ENCODE peak calls at places on chromosomes 11 and 22, in seven cellular contexts. One of them, this sample, is unnamed.

GRCh38 chr11:17563248-17563647 is 16.2 kb downstream of the OTOG start:
- DNase-seq in sigmoid colon: peak
- DNase-seq in tibial nerve: no peak
- DNase-seq in A549: no peak
- DNase-seq in H54: no peak
- DNase-seq in transverse colon: no peak
- DNase-seq in ovary: no peak
- DNase-seq in this sample: no peak

GRCh38 chr11:103648670-103649400 is 387.6 kb upstream of the DDI1 start:
- DNase-seq in sigmoid colon: no peak
- DNase-seq in tibial nerve: no peak
- DNase-seq in A549: no peak
- DNase-seq in H54: no peak
- DNase-seq in transverse colon: no peak
- DNase-seq in ovary: no peak
- DNase-seq in this sample: no peak

GRCh38 chr11:8227156-8228152 is 36.2 kb downstream of the LMO1 start:
- DNase-seq in sigmoid colon: no peak
- DNase-seq in tibial nerve: no peak
- DNase-seq in A549: no peak
- DNase-seq in H54: peak
- DNase-seq in transverse colon: no peak
- DNase-seq in ovary: no peak
- DNase-seq in this sample: no peak

GRCh38 chr22:33315954-33316353 is 257.8 kb upstream of the SYN3 start:
- DNase-seq in sigmoid colon: no peak
- DNase-seq in tibial nerve: no peak
- DNase-seq in A549: no peak
- DNase-seq in H54: no peak
- DNase-seq in transverse colon: no peak
- DNase-seq in ovary: no peak
- DNase-seq in this sample: no peak

GRCh38 chr11:96384156-96384555 is 5.6 kb downstream of the CCDC82 start:
- DNase-seq in sigmoid colon: no peak
- DNase-seq in tibial nerve: no peak
- DNase-seq in A549: no peak
- DNase-seq in H54: no peak
- DNase-seq in transverse colon: no peak
- DNase-seq in ovary: no peak
- DNase-seq in this sample: no peak

GRCh38 chr11:130047141-130047540 is 22.6 kb upstream of the APLP2 start:
- DNase-seq in sigmoid colon: no peak
- DNase-seq in tibial nerve: no peak
- DNase-seq in A549: no peak
- DNase-seq in H54: no peak
- DNase-seq in transverse colon: no peak
- DNase-seq in ovary: no peak
- DNase-seq in this sample: no peak

GRCh38 chr11:19460718-19461405 is 220.1 kb upstream of the E2F8 start:
- DNase-seq in sigmoid colon: no peak
- DNase-seq in tibial nerve: peak
- DNase-seq in A549: no peak
- DNase-seq in H54: no peak
- DNase-seq in transverse colon: peak
- DNase-seq in ovary: no peak
- DNase-seq in this sample: no peak

GRCh38 chr22:46916886-46917625 is 154.6 kb downstream of the TBC1D22A start:
- DNase-seq in sigmoid colon: no peak
- DNase-seq in tibial nerve: no peak
- DNase-seq in A549: no peak
- DNase-seq in H54: no peak
- DNase-seq in transverse colon: no peak
- DNase-seq in ovary: no peak
- DNase-seq in this sample: no peak

GRCh38 chr11:16184588-16184987 is 171.8 kb downstream of the SOX6 start:
- DNase-seq in sigmoid colon: no peak
- DNase-seq in tibial nerve: no peak
- DNase-seq in A549: peak
- DNase-seq in H54: no peak
- DNase-seq in transverse colon: peak
- DNase-seq in ovary: no peak
- DNase-seq in this sample: no peak

GRCh38 chr11:31355131-31355530 is 14.4 kb downstream of the DCDC1 start:
- DNase-seq in sigmoid colon: no peak
- DNase-seq in tibial nerve: no peak
- DNase-seq in A549: no peak
- DNase-seq in H54: no peak
- DNase-seq in transverse colon: no peak
- DNase-seq in ovary: no peak
- DNase-seq in this sample: no peak

GRCh38 chr11:107563702-107564101 is 1.8 kb downstream of the ALKBH8 start:
- DNase-seq in sigmoid colon: no peak
- DNase-seq in tibial nerve: peak
- DNase-seq in A549: peak
- DNase-seq in H54: no peak
- DNase-seq in transverse colon: peak
- DNase-seq in ovary: no peak
- DNase-seq in this sample: no peak

GRCh38 chr22:19213496-19214473 is 35.2 kb upstream of the SLC25A1 start:
- DNase-seq in sigmoid colon: no peak
- DNase-seq in tibial nerve: no peak
- DNase-seq in A549: no peak
- DNase-seq in H54: no peak
- DNase-seq in transverse colon: no peak
- DNase-seq in ovary: no peak
- DNase-seq in this sample: no peak

DNA sequence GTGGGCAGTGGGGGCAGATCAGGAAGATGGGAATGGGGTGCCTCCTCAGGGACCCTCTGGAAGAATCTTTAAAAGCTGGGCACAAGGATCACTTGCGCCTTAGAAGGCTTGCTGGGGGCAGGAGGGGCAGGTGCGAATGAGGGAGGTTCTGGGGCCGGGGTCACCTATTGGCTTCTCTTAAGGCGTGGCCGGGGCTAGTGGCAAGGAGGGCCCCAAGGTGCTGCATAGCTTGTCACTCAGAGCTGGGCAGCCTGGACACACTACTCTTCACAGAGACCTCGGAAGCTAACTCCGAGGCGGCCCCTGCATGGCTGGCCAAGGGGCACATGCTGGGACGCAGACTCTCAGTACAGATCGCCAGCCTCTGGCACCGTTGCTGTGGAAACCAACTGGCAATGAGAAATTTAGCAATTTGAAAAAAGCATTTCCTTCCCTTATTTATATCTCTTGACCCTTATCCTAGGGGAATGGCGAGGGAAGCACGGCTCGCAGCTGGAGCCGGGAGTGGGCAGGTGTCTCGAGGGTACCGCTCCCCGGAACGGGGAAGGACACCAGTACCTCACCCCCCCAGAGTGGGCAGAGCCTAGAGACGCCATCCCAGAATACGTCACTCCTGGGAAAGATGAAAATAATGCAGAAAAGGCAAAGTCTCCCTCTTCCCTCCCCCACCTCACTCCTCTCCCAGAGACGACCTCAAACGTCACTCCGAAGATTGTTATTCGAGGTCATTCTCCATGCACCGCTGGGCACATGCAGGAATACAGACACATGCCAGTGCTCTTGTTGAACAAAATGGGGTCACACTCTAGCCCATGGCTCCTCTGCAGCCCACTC is 188.1 kb downstream of the CTTN start:
- DNase-seq in sigmoid colon: peak
- DNase-seq in tibial nerve: no peak
- DNase-seq in A549: no peak
- DNase-seq in H54: no peak
- DNase-seq in transverse colon: no peak
- DNase-seq in ovary: no peak
- DNase-seq in this sample: no peak
- TF ChIP-seq POLR2A in sigmoid colon: no peak
- TF ChIP-seq POLR2A in tibial nerve: no peak
- TF ChIP-seq POLR2A in A549: no peak
- TF ChIP-seq POLR2A in H54: no peak
- TF ChIP-seq POLR2A in transverse colon: no peak
- TF ChIP-seq POLR2A in ovary: no peak
- TF ChIP-seq POLR2A in this sample: no peak

GRCh38 chr22:40469181-40469580 is 98.8 kb downstream of the SGSM3 start:
- DNase-seq in sigmoid colon: no peak
- DNase-seq in tibial nerve: no peak
- DNase-seq in A549: no peak
- DNase-seq in H54: no peak
- DNase-seq in transverse colon: no peak
- DNase-seq in ovary: no peak
- DNase-seq in this sample: no peak
- TF ChIP-seq POLR2A in sigmoid colon: no peak
- TF ChIP-seq POLR2A in tibial nerve: no peak
- TF ChIP-seq POLR2A in A549: no peak
- TF ChIP-seq POLR2A in H54: no peak
- TF ChIP-seq POLR2A in transverse colon: no peak
- TF ChIP-seq POLR2A in ovary: no peak
- TF ChIP-seq POLR2A in this sample: no peak

DNA sequence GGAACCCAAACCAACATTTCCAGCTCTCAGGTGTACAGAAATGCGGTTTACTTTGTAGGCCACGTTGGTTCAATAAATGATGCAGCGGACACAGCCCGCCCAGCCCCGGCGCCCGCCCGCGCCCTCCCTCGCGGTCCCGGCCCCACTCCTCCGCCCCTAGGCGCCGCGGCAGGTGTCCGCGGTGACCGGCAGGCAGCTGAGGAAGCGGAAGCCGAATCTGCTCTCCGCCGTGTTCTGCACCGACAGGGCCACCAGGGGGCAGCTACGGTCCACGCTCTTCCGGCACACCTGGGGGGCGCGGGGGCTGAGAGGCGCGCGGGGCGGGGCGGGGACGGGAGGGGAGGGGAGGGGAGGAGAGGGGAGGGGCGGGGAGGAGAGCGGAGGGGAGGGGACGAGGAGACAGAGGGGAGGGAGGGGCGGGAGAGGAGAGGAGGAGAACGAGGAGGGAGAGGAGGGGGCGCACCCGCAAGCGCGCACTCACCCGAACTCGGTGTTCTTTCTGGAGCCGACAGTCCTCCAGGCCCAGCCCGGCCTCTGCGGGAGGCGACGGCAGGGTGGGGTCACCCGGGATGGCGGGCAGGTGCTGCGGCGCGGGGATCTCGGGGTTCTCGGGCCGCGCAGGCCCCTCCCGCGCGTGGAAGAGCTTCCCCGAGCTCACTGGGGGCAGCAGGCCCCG is 5.6 kb downstream of the LMNTD2 start:
- DNase-seq in sigmoid colon: no peak
- DNase-seq in tibial nerve: no peak
- DNase-seq in A549: peak
- DNase-seq in H54: peak
- DNase-seq in transverse colon: peak
- DNase-seq in ovary: no peak
- DNase-seq in this sample: peak
- TF ChIP-seq POLR2A in sigmoid colon: no peak
- TF ChIP-seq POLR2A in tibial nerve: no peak
- TF ChIP-seq POLR2A in A549: no peak
- TF ChIP-seq POLR2A in H54: no peak
- TF ChIP-seq POLR2A in transverse colon: no peak
- TF ChIP-seq POLR2A in ovary: no peak
- TF ChIP-seq POLR2A in this sample: no peak

DNA sequence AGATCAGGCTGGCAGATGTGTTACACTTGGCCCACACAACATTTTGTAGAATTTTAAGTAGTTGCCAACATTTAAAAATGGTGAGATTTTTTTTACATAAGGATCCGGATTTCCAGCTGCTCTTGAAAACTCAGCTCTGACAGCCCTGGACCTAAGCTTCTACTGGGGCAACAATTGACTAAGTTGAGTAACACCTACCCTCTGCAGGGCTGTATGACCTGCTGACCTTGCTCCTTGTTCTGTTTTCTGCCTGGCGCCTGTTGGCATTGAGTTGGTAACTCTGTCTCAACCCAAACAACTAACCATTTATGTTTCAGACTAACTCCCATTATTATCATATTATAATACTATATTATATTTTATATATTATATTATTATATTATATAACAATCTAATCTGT is 21.1 kb upstream of the LRRC55 start:
- DNase-seq in sigmoid colon: no peak
- DNase-seq in tibial nerve: no peak
- DNase-seq in A549: no peak
- DNase-seq in H54: no peak
- DNase-seq in transverse colon: no peak
- DNase-seq in ovary: no peak
- DNase-seq in this sample: no peak
- TF ChIP-seq POLR2A in sigmoid colon: no peak
- TF ChIP-seq POLR2A in tibial nerve: no peak
- TF ChIP-seq POLR2A in A549: no peak
- TF ChIP-seq POLR2A in H54: no peak
- TF ChIP-seq POLR2A in transverse colon: no peak
- TF ChIP-seq POLR2A in ovary: no peak
- TF ChIP-seq POLR2A in this sample: no peak

GRCh38 chr11:22674470-22675426 is 8.3 kb downstream of the GAS2 start:
- DNase-seq in sigmoid colon: no peak
- DNase-seq in tibial nerve: no peak
- DNase-seq in A549: no peak
- DNase-seq in H54: no peak
- DNase-seq in transverse colon: no peak
- DNase-seq in ovary: no peak
- DNase-seq in this sample: no peak
- TF ChIP-seq POLR2A in sigmoid colon: no peak
- TF ChIP-seq POLR2A in tibial nerve: no peak
- TF ChIP-seq POLR2A in A549: no peak
- TF ChIP-seq POLR2A in H54: no peak
- TF ChIP-seq POLR2A in transverse colon: no peak
- TF ChIP-seq POLR2A in ovary: no peak
- TF ChIP-seq POLR2A in this sample: no peak

GRCh38 chr11:61891331-61892084 is at the start of gene FADS3:
- DNase-seq in sigmoid colon: peak
- DNase-seq in tibial nerve: peak
- DNase-seq in A549: peak
- DNase-seq in H54: peak
- DNase-seq in transverse colon: peak
- DNase-seq in ovary: peak
- DNase-seq in this sample: peak
- TF ChIP-seq POLR2A in sigmoid colon: no peak
- TF ChIP-seq POLR2A in tibial nerve: peak
- TF ChIP-seq POLR2A in A549: peak
- TF ChIP-seq POLR2A in H54: peak
- TF ChIP-seq POLR2A in transverse colon: peak
- TF ChIP-seq POLR2A in ovary: peak
- TF ChIP-seq POLR2A in this sample: no peak

This sample was measured in GM12891.